ENCODE peak calls at places on chromosomes 12 and 14, in nine cellular contexts. W is GM06990, Y is MM.1S, Z is thoracic aorta, L is lower leg skin, Q is GM20000, P is endothelial cell, O is bronchial epithelial cell, I is GM13977. N is an unnamed sample.

GRCh38 chr12:47905313-47905730 is 528 bp upstream of the VDR start:
- DNase-seq in W (peak; percentile 38), Y (no peak), Z (no peak), L (peak; percentile 93), Q (peak; percentile 58), P (peak; percentile 36), O (no peak), I (no peak), N (no peak)

GRCh38 chr12:68097386-68097785 is 62.2 kb downstream of the IFNG start:
- DNase-seq in W (no peak), Y (no peak), Z (no peak), L (no peak), Q (no peak), P (no peak), O (peak; percentile 94), I (no peak), N (no peak)

GRCh38 chr12:119008691-119009221 is 27.4 kb downstream of the SRRM4 start:
- DNase-seq in W (no peak), Y (no peak), Z (no peak), L (no peak), Q (no peak), P (no peak), O (no peak), I (no peak), N (no peak)

GRCh38 chr12:118356809-118357326 is 15.8 kb downstream of the TAOK3 start:
- DNase-seq in W (peak; percentile 39), Y (no peak), Z (no peak), L (peak; percentile 45), Q (no peak), P (no peak), O (peak; percentile 83), I (peak; percentile 32), N (no peak)

GRCh38 chr12:28899951-28900350 is 249.1 kb upstream of the FAR2 start:
- DNase-seq in W (no peak), Y (no peak), Z (no peak), L (no peak), Q (no peak), P (no peak), O (peak; percentile 95), I (no peak), N (no peak)

GRCh38 chr14:93909429-93910128 is 17.6 kb upstream of the FAM181A start:
- DNase-seq in W (no peak), Y (no peak), Z (no peak), L (no peak), Q (no peak), P (no peak), O (no peak), I (no peak), N (no peak)

GRCh38 chr14:104291123-104292000 is 153.0 kb downstream of the KIF26A start:
- DNase-seq in W (no peak), Y (no peak), Z (no peak), L (peak; percentile 68), Q (no peak), P (peak; percentile 44), O (no peak), I (no peak), N (no peak)

GRCh38 chr14:90017371-90017770 is 44.4 kb upstream of the KCNK13 start:
- DNase-seq in W (no peak), Y (no peak), Z (no peak), L (no peak), Q (no peak), P (no peak), O (no peak), I (no peak), N (no peak)

GRCh38 chr14:54652188-54652889 is 85.4 kb downstream of the SAMD4A start:
- DNase-seq in W (no peak), Y (no peak), Z (peak; percentile 73), L (peak; percentile 96), Q (no peak), P (peak; percentile 53), O (peak; percentile 96), I (no peak), N (no peak)

GRCh38 chr12:101785671-101786070 is 45.1 kb downstream of the GNPTAB start:
- DNase-seq in W (no peak), Y (no peak), Z (no peak), L (no peak), Q (no peak), P (no peak), O (no peak), I (no peak), N (no peak)

GRCh38 chr12:81450920-81451739 is 308.0 kb downstream of the PPFIA2 start:
- DNase-seq in W (no peak), Y (peak; percentile 44), Z (no peak), L (no peak), Q (peak; percentile 11), P (peak; percentile 65), O (peak; percentile 58), I (no peak), N (no peak)

GRCh38 chr14:70642313-70643235 is 858 bp downstream of the TTC9 start:
- DNase-seq in W (peak; percentile 81), Y (no peak), Z (no peak), L (no peak), Q (peak; percentile 70), P (peak; percentile 14), O (no peak), I (peak; percentile 63), N (peak; percentile 65)

GRCh38 chr12:75735853-75736252 is 224.4 kb upstream of the KRR1 start:
- DNase-seq in W (no peak), Y (no peak), Z (no peak), L (no peak), Q (no peak), P (no peak), O (no peak), I (no peak), N (no peak)

GRCh38 chr12:3247077-3247476 is 169.9 kb downstream of the TSPAN9 start:
- DNase-seq in W (no peak), Y (no peak), Z (no peak), L (no peak), Q (no peak), P (no peak), O (no peak), I (no peak), N (no peak)

GRCh38 chr14:106551265-106551664 is 1024.9 kb downstream of the TMEM121 start:
- DNase-seq in W (no peak), Y (peak; percentile 17), Z (no peak), L (no peak), Q (no peak), P (no peak), O (no peak), I (no peak), N (no peak)

GRCh38 chr14:105398044-105398725 is at the start of gene TEX22:
- DNase-seq in W (peak; percentile 92), Y (peak; percentile 69), Z (peak; percentile 43), L (peak; percentile 97), Q (peak; percentile 98), P (peak; percentile 92), O (peak; percentile 8), I (peak; percentile 98), N (peak; percentile 99)
- TF ChIP-seq CTCF in W (peak; percentile 53), Y (no peak), Z (no peak), L (no peak), Q (no peak), P (no peak), O (no peak), I (peak; percentile 33), N (no peak)

DNA sequence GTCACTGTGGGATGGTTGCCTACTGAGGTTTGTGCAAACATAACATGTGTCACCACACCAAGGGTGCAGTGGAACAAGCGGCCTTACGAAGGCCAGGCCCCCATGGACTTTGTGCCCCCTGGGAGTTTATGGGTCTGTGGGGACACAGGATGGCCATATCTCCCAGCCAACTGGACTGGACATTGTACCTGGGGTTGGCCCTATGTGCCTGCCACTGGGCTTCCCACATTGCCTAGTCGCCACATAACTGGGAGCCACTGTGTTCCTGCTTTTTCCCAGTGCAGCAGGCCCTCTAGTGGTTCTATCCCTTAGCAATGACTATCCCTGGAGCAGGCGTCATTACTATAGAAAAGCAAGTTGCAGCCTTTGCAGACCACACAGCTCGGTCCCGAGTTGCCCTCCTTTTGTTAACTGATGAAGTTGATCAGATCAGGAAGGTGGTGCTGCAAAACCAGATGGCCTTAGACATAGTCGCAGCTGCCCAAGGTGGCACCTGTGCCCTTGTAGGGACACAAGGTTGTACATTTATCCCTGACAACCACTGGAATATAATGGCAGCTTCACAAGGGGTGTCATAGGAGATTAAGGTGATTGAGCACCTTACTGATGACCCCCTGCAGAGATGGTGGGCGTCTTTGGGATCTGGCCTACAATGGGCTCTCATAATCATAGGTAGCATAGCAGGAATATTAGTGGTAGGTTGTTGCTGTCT is 15.2 kb upstream of the RNASE12 start:
- DNase-seq in W (no peak), Y (no peak), Z (no peak), L (no peak), Q (peak; percentile 21), P (peak; percentile 57), O (peak; percentile 57), I (no peak), N (no peak)
- TF ChIP-seq CTCF in W (peak; percentile 63), Y (peak; percentile 17), Z (peak; percentile 12), L (no peak), Q (peak; percentile 16), P (peak; percentile 21), O (peak; percentile 85), I (peak; percentile 43), N (no peak)

DNA sequence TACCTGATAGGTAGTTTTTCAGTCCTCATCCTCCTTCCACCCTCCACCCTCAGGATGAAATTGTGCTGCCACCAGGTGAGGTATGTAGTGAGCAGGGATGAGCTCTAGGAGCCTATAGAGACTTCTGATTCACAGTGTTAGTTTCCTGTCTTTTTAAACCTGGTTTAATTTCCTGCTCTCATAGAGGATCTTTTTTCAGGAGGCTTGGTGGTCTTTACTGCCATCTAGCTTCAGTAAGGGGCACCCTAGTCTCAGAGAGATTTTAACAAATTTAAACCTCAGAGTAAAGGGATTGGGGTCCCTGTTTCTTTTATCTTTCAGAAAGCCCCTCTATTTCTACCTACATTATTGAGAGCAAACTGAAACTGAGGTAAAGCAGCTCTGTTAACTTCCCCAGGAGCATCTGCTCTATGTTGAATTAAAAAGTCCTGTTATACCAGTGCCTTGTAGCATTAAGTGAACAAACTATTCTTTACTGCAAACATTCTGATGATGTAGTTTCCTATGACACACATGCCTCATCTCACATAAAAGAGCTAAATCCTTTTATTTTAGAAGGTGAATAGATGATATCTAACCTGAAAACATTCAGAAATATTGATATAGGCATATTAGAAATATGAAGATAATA is 172.2 kb upstream of the DDHD1 start:
- DNase-seq in W (no peak), Y (no peak), Z (no peak), L (no peak), Q (peak; percentile 15), P (no peak), O (peak; percentile 35), I (no peak), N (no peak)
- TF ChIP-seq CTCF in W (peak; percentile 39), Y (no peak), Z (no peak), L (no peak), Q (peak; percentile 28), P (peak; percentile 25), O (no peak), I (peak; percentile 33), N (no peak)

DNA sequence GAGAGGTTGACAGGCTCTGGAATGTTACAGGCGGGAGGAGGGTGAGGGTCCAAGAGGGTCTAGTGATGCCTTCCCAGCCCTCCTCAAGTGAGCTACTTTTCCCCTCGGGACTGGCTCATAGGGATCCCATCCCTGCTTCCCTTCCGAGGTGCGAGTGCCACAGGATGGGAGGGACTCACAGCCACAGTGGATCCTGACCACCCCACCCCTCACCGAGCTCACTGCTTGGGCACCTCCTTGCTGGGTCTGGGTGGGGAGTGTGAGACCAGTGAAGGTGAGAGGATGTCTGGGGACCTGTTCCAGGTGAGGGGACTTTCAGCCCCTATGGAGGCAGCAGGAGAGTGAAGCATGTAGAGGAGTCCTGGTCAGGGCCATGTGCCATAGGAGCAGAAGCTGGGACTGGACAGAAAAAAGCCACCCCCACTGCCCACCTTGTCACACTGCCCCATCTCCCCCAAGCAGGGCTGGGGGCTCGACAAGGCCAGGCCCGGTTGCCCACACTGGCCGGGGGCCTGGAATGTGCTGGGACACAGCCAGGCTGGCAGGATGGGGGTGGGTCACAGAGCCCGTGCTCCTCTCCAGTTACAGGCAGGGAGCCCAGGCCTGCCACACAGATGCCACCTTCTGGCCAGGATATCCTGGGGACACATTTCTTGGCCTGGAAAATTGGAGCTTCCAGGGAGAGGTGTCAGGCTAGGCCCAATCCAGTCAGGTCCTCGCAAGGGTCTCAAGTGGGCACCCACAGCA is 1.7 kb upstream of the TNS2 start:
- DNase-seq in W (no peak), Y (no peak), Z (no peak), L (peak; percentile 92), Q (no peak), P (peak; percentile 23), O (no peak), I (no peak), N (no peak)
- TF ChIP-seq CTCF in W (peak; percentile 2), Y (no peak), Z (no peak), L (no peak), Q (no peak), P (no peak), O (peak; percentile 15), I (no peak), N (no peak)

N was measured in activated B cell treated with CpG ODN at 0.5 μM for 24 hours.